ENCODE peak calls at places on chromosomes 7 and 10, in eight cellular contexts. Q, U, H, F, J, A, G and D are unnamed samples.

GRCh38 chr7:111855161-111855841 is 293.0 kb upstream of the IMMP2L start:
- DNase-seq in Q (no peak), U (peak; percentile 71), H (no peak), F (peak; percentile 79), J (no peak), A (no peak), G (peak; percentile 80), D (no peak)

GRCh38 chr7:87933953-87934698 is at the start of gene ADAM22:
- DNase-seq in Q (peak; percentile 94), U (peak; percentile 98), H (peak; percentile 72), F (peak; percentile 64), J (peak; percentile 70), A (no peak), G (peak; percentile 87), D (peak; percentile 88)

GRCh38 chr10:11178606-11179221 is 161.0 kb downstream of the CELF2 start:
- DNase-seq in Q (no peak), U (peak; percentile 53), H (no peak), F (peak; percentile 61), J (peak; percentile 62), A (peak; percentile 23), G (peak; percentile 57), D (peak; percentile 91)

GRCh38 chr7:43078794-43079193 is 33.7 kb upstream of the HECW1 start:
- DNase-seq in Q (no peak), U (no peak), H (no peak), F (no peak), J (no peak), A (no peak), G (no peak), D (no peak)

GRCh38 chr10:83917519-83918506 is 221.5 kb upstream of the GHITM start:
- DNase-seq in Q (no peak), U (peak; percentile 57), H (no peak), F (no peak), J (no peak), A (no peak), G (peak; percentile 51), D (peak; percentile 54)

GRCh38 chr7:140230517-140230861 is 53.7 kb upstream of the KDM7A start:
- DNase-seq in Q (peak; percentile 88), U (peak; percentile 21), H (no peak), F (no peak), J (peak; percentile 72), A (peak; percentile 24), G (no peak), D (peak; percentile 82)

GRCh38 chr10:100670828-100671479 is 74.4 kb upstream of the PAX2 start:
- DNase-seq in Q (no peak), U (peak; percentile 11), H (no peak), F (no peak), J (peak; percentile 46), A (peak; percentile 22), G (no peak), D (peak; percentile 59)

GRCh38 chr7:108535257-108535656 is 9.3 kb upstream of the PNPLA8 start:
- DNase-seq in Q (no peak), U (no peak), H (no peak), F (no peak), J (no peak), A (no peak), G (no peak), D (no peak)

GRCh38 chr7:94298943-94299342 is 95.8 kb upstream of the COL1A2 start:
- DNase-seq in Q (no peak), U (no peak), H (no peak), F (peak; percentile 83), J (no peak), A (no peak), G (no peak), D (no peak)

GRCh38 chr10:34719336-34719735 is 95.8 kb downstream of the PARD3 start:
- DNase-seq in Q (no peak), U (no peak), H (peak; percentile 78), F (no peak), J (no peak), A (no peak), G (no peak), D (no peak)

GRCh38 chr10:46220187-46220586 is 66.6 kb upstream of the ANTXRL start:
- DNase-seq in Q (peak; percentile 22), U (no peak), H (no peak), F (no peak), J (no peak), A (no peak), G (no peak), D (no peak)

GRCh38 chr10:28411648-28412047 is 108.8 kb upstream of the MPP7 start:
- DNase-seq in Q (no peak), U (no peak), H (no peak), F (no peak), J (no peak), A (no peak), G (peak; percentile 52), D (no peak)

GRCh38 chr7:137961200-137962177 is 40.4 kb downstream of the CREB3L2 start:
- DNase-seq in Q (no peak), U (no peak), H (no peak), F (peak; percentile 53), J (no peak), A (no peak), G (no peak), D (no peak)

GRCh38 chr10:100520811-100521210 is 1.1 kb upstream of the SEC31B start:
- DNase-seq in Q (no peak), U (peak; percentile 17), H (no peak), F (peak; percentile 77), J (no peak), A (no peak), G (no peak), D (no peak)

GRCh38 chr10:13890617-13891541 is 304.1 kb downstream of the PRPF18 start:
- DNase-seq in Q (no peak), U (peak; percentile 79), H (no peak), F (peak; percentile 52), J (no peak), A (no peak), G (no peak), D (no peak)

GRCh38 chr10:124005991-124006392 is 87.4 kb downstream of the CHST15 start:
- DNase-seq in Q (peak; percentile 30), U (no peak), H (no peak), F (no peak), J (no peak), A (no peak), G (peak; percentile 16), D (no peak)